ENCODE peak calls at places on chromosomes 6 and 20, in eight cellular contexts. One of them, this sample, is unnamed. For H3K4me1, the result is how much of the 10 kb centered on the place peaks cover.

GRCh38 chr6:42140051-42140450 is 2.4 kb downstream of the C6orf132 start:
- DNase-seq in neural progenitor cell: no peak
- DNase-seq in mesenchymal stem cell: peak
- DNase-seq in Peyer's patch: peak
- DNase-seq in CD8-positive, alpha-beta T cell: no peak
- DNase-seq in vagina: no peak
- DNase-seq in heart left ventricle: no peak
- DNase-seq in lower lobe of right lung: peak
- DNase-seq in this sample: no peak

GRCh38 chr6:118886641-118887040 is 7.3 kb upstream of the ASF1A start:
- DNase-seq in CD8-positive, alpha-beta T cell: no peak
- DNase-seq in Peyer's patch: no peak
- DNase-seq in mesenchymal stem cell: no peak
- DNase-seq in neural progenitor cell: no peak
- DNase-seq in vagina: no peak
- DNase-seq in heart left ventricle: no peak
- DNase-seq in lower lobe of right lung: no peak
- DNase-seq in this sample: no peak

GRCh38 chr6:33123181-33123580 is 47.4 kb downstream of the HLA-DPB1 start:
- DNase-seq in CD8-positive, alpha-beta T cell: no peak
- DNase-seq in mesenchymal stem cell: no peak
- DNase-seq in neural progenitor cell: no peak
- DNase-seq in Peyer's patch: no peak
- DNase-seq in heart left ventricle: no peak
- DNase-seq in vagina: no peak
- DNase-seq in lower lobe of right lung: no peak
- DNase-seq in this sample: no peak

GRCh38 chr20:6768228-6769185 is 1.0 kb downstream of the BMP2 start:
- DNase-seq in vagina: no peak
- DNase-seq in neural progenitor cell: peak
- DNase-seq in mesenchymal stem cell: peak
- DNase-seq in lower lobe of right lung: peak
- DNase-seq in heart left ventricle: peak
- DNase-seq in CD8-positive, alpha-beta T cell: no peak
- DNase-seq in Peyer's patch: no peak
- DNase-seq in this sample: no peak

GRCh38 chr6:161001421-161001820 is 9.9 kb downstream of the MAP3K4 start:
- DNase-seq in neural progenitor cell: no peak
- DNase-seq in vagina: no peak
- DNase-seq in mesenchymal stem cell: peak
- DNase-seq in Peyer's patch: no peak
- DNase-seq in lower lobe of right lung: no peak
- DNase-seq in CD8-positive, alpha-beta T cell: no peak
- DNase-seq in heart left ventricle: no peak
- DNase-seq in this sample: no peak

GRCh38 chr6:148830614-148831013 is 83.8 kb downstream of the UST start:
- DNase-seq in vagina: no peak
- DNase-seq in mesenchymal stem cell: no peak
- DNase-seq in neural progenitor cell: no peak
- DNase-seq in Peyer's patch: no peak
- DNase-seq in lower lobe of right lung: no peak
- DNase-seq in CD8-positive, alpha-beta T cell: no peak
- DNase-seq in heart left ventricle: no peak
- DNase-seq in this sample: peak

GRCh38 chr6:14984454-14984853 is 261.4 kb upstream of the JARID2 start:
- DNase-seq in heart left ventricle: no peak
- DNase-seq in Peyer's patch: no peak
- DNase-seq in CD8-positive, alpha-beta T cell: no peak
- DNase-seq in neural progenitor cell: no peak
- DNase-seq in vagina: no peak
- DNase-seq in lower lobe of right lung: peak
- DNase-seq in mesenchymal stem cell: peak
- DNase-seq in this sample: no peak

GRCh38 chr20:1415667-1416468 is 23.0 kb upstream of the FKBP1A start:
- DNase-seq in vagina: no peak
- DNase-seq in neural progenitor cell: no peak
- DNase-seq in heart left ventricle: no peak
- DNase-seq in CD8-positive, alpha-beta T cell: no peak
- DNase-seq in mesenchymal stem cell: peak
- DNase-seq in lower lobe of right lung: no peak
- DNase-seq in Peyer's patch: no peak
- DNase-seq in this sample: no peak

GRCh38 chr6:140486468-140487361 is 1112.3 kb upstream of the CITED2 start:
- DNase-seq in neural progenitor cell: no peak
- DNase-seq in vagina: no peak
- DNase-seq in lower lobe of right lung: no peak
- DNase-seq in Peyer's patch: no peak
- DNase-seq in CD8-positive, alpha-beta T cell: no peak
- DNase-seq in mesenchymal stem cell: peak
- DNase-seq in heart left ventricle: no peak
- DNase-seq in this sample: no peak

GRCh38 chr6:45423901-45424627 is 46.3 kb upstream of the SUPT3H start:
- DNase-seq in neural progenitor cell: peak
- DNase-seq in CD8-positive, alpha-beta T cell: no peak
- DNase-seq in mesenchymal stem cell: peak
- DNase-seq in Peyer's patch: peak
- DNase-seq in heart left ventricle: peak
- DNase-seq in lower lobe of right lung: peak
- DNase-seq in vagina: no peak
- DNase-seq in this sample: no peak

GRCh38 chr20:15992564-15992963 is 580.7 kb downstream of the KIF16B start:
- DNase-seq in CD8-positive, alpha-beta T cell: no peak
- DNase-seq in mesenchymal stem cell: no peak
- DNase-seq in neural progenitor cell: no peak
- DNase-seq in lower lobe of right lung: no peak
- DNase-seq in Peyer's patch: no peak
- DNase-seq in heart left ventricle: no peak
- DNase-seq in vagina: no peak
- DNase-seq in this sample: no peak

GRCh38 chr6:43950206-43950605 is 177.0 kb downstream of the MRPL14 start:
- DNase-seq in neural progenitor cell: no peak
- DNase-seq in Peyer's patch: no peak
- DNase-seq in heart left ventricle: no peak
- DNase-seq in lower lobe of right lung: no peak
- DNase-seq in mesenchymal stem cell: no peak
- DNase-seq in CD8-positive, alpha-beta T cell: no peak
- DNase-seq in vagina: peak
- DNase-seq in this sample: no peak

GRCh38 chr20:33753763-33754162 is 22.0 kb downstream of the ZNF341 start:
- DNase-seq in Peyer's patch: no peak
- DNase-seq in CD8-positive, alpha-beta T cell: no peak
- DNase-seq in heart left ventricle: no peak
- DNase-seq in lower lobe of right lung: no peak
- DNase-seq in neural progenitor cell: no peak
- DNase-seq in vagina: no peak
- DNase-seq in mesenchymal stem cell: peak
- DNase-seq in this sample: no peak

GRCh38 chr6:37306026-37306425 is 47.8 kb upstream of the RNF8 start:
- DNase-seq in lower lobe of right lung: no peak
- DNase-seq in vagina: no peak
- DNase-seq in mesenchymal stem cell: no peak
- DNase-seq in heart left ventricle: no peak
- DNase-seq in neural progenitor cell: no peak
- DNase-seq in Peyer's patch: no peak
- DNase-seq in CD8-positive, alpha-beta T cell: no peak
- DNase-seq in this sample: no peak

GRCh38 chr6:137013738-137014602 is 30.8 kb downstream of the IL20RA start:
- DNase-seq in neural progenitor cell: peak
- DNase-seq in CD8-positive, alpha-beta T cell: no peak
- DNase-seq in Peyer's patch: no peak
- DNase-seq in mesenchymal stem cell: peak
- DNase-seq in vagina: no peak
- DNase-seq in heart left ventricle: no peak
- DNase-seq in lower lobe of right lung: no peak
- DNase-seq in this sample: no peak

GRCh38 chr6:31131595-31131994 is 7.3 kb downstream of the PSORS1C2 start:
- DNase-seq in neural progenitor cell: no peak
- DNase-seq in heart left ventricle: no peak
- DNase-seq in CD8-positive, alpha-beta T cell: no peak
- DNase-seq in Peyer's patch: no peak
- DNase-seq in lower lobe of right lung: no peak
- DNase-seq in vagina: no peak
- DNase-seq in mesenchymal stem cell: no peak
- DNase-seq in this sample: no peak

GRCh38 chr6:39466664-39467063 is 144.2 kb upstream of the KCNK16 start:
- DNase-seq in heart left ventricle: no peak
- DNase-seq in CD8-positive, alpha-beta T cell: no peak
- DNase-seq in lower lobe of right lung: no peak
- DNase-seq in neural progenitor cell: no peak
- DNase-seq in Peyer's patch: no peak
- DNase-seq in vagina: no peak
- DNase-seq in mesenchymal stem cell: no peak
- DNase-seq in this sample: no peak

GRCh38 chr6:44171899-44172546 is 13.4 kb downstream of the CAPN11 start:
- DNase-seq in heart left ventricle: no peak
- DNase-seq in neural progenitor cell: no peak
- DNase-seq in Peyer's patch: no peak
- DNase-seq in vagina: no peak
- DNase-seq in CD8-positive, alpha-beta T cell: no peak
- DNase-seq in lower lobe of right lung: no peak
- DNase-seq in mesenchymal stem cell: no peak
- DNase-seq in this sample: no peak

GRCh38 chr6:170308761-170309160 is 2.2 kb downstream of the FAM120B start:
- DNase-seq in vagina: no peak
- DNase-seq in heart left ventricle: no peak
- DNase-seq in Peyer's patch: no peak
- DNase-seq in neural progenitor cell: peak
- DNase-seq in CD8-positive, alpha-beta T cell: no peak
- DNase-seq in mesenchymal stem cell: no peak
- DNase-seq in lower lobe of right lung: no peak
- DNase-seq in this sample: no peak

GRCh38 chr6:170306324-170307079 is at the start of gene FAM120B:
- DNase-seq in lower lobe of right lung: peak
- DNase-seq in mesenchymal stem cell: peak
- DNase-seq in Peyer's patch: peak
- DNase-seq in neural progenitor cell: peak
- DNase-seq in heart left ventricle: peak
- DNase-seq in CD8-positive, alpha-beta T cell: peak
- DNase-seq in vagina: no peak
- DNase-seq in this sample: peak

GRCh38 chr6:170305772-170306323 is 710 bp upstream of the FAM120B start:
- DNase-seq in CD8-positive, alpha-beta T cell: no peak
- DNase-seq in neural progenitor cell: no peak
- DNase-seq in vagina: no peak
- DNase-seq in mesenchymal stem cell: no peak
- DNase-seq in heart left ventricle: no peak
- DNase-seq in lower lobe of right lung: no peak
- DNase-seq in Peyer's patch: no peak
- DNase-seq in this sample: no peak

GRCh38 chr6:170311696-170312095 is 5.1 kb downstream of the FAM120B start:
- DNase-seq in heart left ventricle: no peak
- DNase-seq in neural progenitor cell: no peak
- DNase-seq in vagina: no peak
- DNase-seq in CD8-positive, alpha-beta T cell: no peak
- DNase-seq in lower lobe of right lung: no peak
- DNase-seq in mesenchymal stem cell: no peak
- DNase-seq in Peyer's patch: no peak
- DNase-seq in this sample: no peak

DNA sequence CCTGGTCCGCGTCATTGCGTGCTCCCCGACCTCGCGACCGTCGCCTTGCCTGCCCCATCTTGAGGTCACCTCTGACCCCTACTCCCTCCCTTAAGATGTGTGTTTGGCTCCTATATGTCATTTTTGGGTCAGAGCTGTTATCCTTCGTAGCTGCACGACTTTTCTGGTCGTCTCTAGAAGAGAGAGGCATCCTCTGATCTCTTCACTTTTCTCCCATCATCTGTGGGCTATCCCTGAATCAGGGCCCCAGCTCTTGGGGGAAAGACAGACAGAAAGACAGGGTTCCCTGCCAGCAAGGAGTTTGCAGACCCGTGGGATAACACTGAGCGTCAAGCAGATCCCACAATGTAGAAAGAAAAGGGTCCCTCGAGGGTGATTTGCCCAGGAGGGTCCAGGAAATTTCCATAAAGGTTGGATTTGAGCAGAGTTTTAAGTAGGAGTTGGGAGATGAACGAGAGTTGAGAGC is 555 bp downstream of the FAM120B start:
- DNase-seq in heart left ventricle: no peak
- DNase-seq in Peyer's patch: no peak
- DNase-seq in vagina: no peak
- DNase-seq in lower lobe of right lung: no peak
- DNase-seq in CD8-positive, alpha-beta T cell: no peak
- DNase-seq in neural progenitor cell: no peak
- DNase-seq in mesenchymal stem cell: no peak
- DNase-seq in this sample: no peak
- H3K27ac ChIP-seq in heart left ventricle: peak
- H3K27ac ChIP-seq in Peyer's patch: peak
- H3K27ac ChIP-seq in vagina: peak
- H3K27ac ChIP-seq in lower lobe of right lung: peak
- H3K27ac ChIP-seq in CD8-positive, alpha-beta T cell: peak
- H3K27ac ChIP-seq in neural progenitor cell: no peak
- H3K27ac ChIP-seq in mesenchymal stem cell: no peak
- H3K27ac ChIP-seq in this sample: peak

GRCh38 chr20:19907326-19908056 is 109.7 kb upstream of the NAA20 start:
- DNase-seq in CD8-positive, alpha-beta T cell: no peak
- DNase-seq in neural progenitor cell: no peak
- DNase-seq in mesenchymal stem cell: peak
- DNase-seq in Peyer's patch: no peak
- DNase-seq in heart left ventricle: peak
- DNase-seq in vagina: no peak
- DNase-seq in lower lobe of right lung: peak
- DNase-seq in this sample: no peak
- H3K4me1 ChIP-seq in CD8-positive, alpha-beta T cell: under half
- H3K4me1 ChIP-seq in neural progenitor cell: under half
- H3K4me1 ChIP-seq in mesenchymal stem cell: under half
- H3K4me1 ChIP-seq in Peyer's patch: under half
- H3K4me1 ChIP-seq in heart left ventricle: half or more
- H3K4me1 ChIP-seq in vagina: under half
- H3K4me1 ChIP-seq in lower lobe of right lung: half or more
- H3K4me1 ChIP-seq in this sample: under half

DNA sequence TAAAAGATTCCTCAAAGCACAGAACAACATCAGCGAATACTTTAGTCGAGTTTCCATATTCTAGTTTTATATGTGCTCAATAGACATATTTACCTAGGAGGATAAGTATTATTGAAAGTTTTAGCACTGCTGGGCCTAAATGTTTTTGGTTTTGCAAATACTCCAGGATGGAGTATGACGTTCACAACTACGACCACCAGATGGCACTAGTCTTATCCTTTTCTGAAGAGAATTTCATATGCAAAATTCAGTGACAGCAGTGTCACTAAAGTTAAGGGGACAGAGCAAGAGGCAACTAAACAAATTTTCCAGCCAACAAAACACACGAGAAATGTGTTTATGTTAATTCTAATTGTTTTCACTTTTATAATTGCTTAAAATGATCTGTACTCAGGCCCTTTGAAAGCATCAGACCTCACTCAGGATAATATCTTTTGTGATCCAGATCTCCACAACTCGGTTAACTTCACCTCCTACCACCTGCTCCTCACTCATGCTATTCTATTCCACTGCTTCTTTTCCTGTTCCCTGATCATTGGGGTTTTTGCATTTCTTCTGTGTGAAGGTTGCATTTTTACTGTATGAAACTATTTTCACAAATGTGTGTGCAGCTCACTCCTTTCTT is 220.8 kb downstream of the TRDN start:
- DNase-seq in Peyer's patch: peak
- DNase-seq in vagina: no peak
- DNase-seq in mesenchymal stem cell: peak
- DNase-seq in CD8-positive, alpha-beta T cell: no peak
- DNase-seq in neural progenitor cell: peak
- DNase-seq in heart left ventricle: no peak
- DNase-seq in lower lobe of right lung: no peak
- DNase-seq in this sample: no peak
- H3K27ac ChIP-seq in Peyer's patch: no peak
- H3K27ac ChIP-seq in vagina: no peak
- H3K27ac ChIP-seq in mesenchymal stem cell: no peak
- H3K27ac ChIP-seq in CD8-positive, alpha-beta T cell: no peak
- H3K27ac ChIP-seq in neural progenitor cell: no peak
- H3K27ac ChIP-seq in heart left ventricle: no peak
- H3K27ac ChIP-seq in lower lobe of right lung: no peak
- H3K27ac ChIP-seq in this sample: no peak

GRCh38 chr6:167111597-167111996 is 11.3 kb upstream of the CCR6 start:
- DNase-seq in lower lobe of right lung: no peak
- DNase-seq in CD8-positive, alpha-beta T cell: no peak
- DNase-seq in neural progenitor cell: no peak
- DNase-seq in Peyer's patch: peak
- DNase-seq in mesenchymal stem cell: no peak
- DNase-seq in heart left ventricle: no peak
- DNase-seq in vagina: no peak
- DNase-seq in this sample: no peak
- H3K4me1 ChIP-seq in lower lobe of right lung: under half
- H3K4me1 ChIP-seq in CD8-positive, alpha-beta T cell: under half
- H3K4me1 ChIP-seq in neural progenitor cell: under half
- H3K4me1 ChIP-seq in Peyer's patch: under half
- H3K4me1 ChIP-seq in mesenchymal stem cell: under half
- H3K4me1 ChIP-seq in heart left ventricle: under half
- H3K4me1 ChIP-seq in vagina: under half
- H3K4me1 ChIP-seq in this sample: under half